ENCODE peak calls at places on chromosomes 7 and 10, in seven cellular contexts. One of them, this sample, is unnamed.

GRCh38 chr7:54827719-54828118 is 68.7 kb upstream of the SEC61G start:
- DNase-seq in IMR-90: no peak
- DNase-seq in K562: no peak
- DNase-seq in HepG2: no peak
- DNase-seq in H1: no peak
- DNase-seq in A549: no peak
- DNase-seq in GM12878: no peak
- DNase-seq in this sample: no peak

GRCh38 chr7:12731214-12731656 is 43.8 kb downstream of the ARL4A start:
- DNase-seq in HepG2: no peak
- DNase-seq in IMR-90: peak; percentile 36
- DNase-seq in GM12878: no peak
- DNase-seq in A549: no peak
- DNase-seq in K562: no peak
- DNase-seq in H1: peak; percentile 17
- DNase-seq in this sample: no peak

GRCh38 chr10:25028711-25029110 is 12.3 kb downstream of the THNSL1 start:
- DNase-seq in GM12878: no peak
- DNase-seq in HepG2: no peak
- DNase-seq in H1: no peak
- DNase-seq in IMR-90: peak; percentile 32
- DNase-seq in A549: no peak
- DNase-seq in K562: no peak
- DNase-seq in this sample: no peak

GRCh38 chr7:42143605-42144252 is 93.3 kb downstream of the GLI3 start:
- DNase-seq in HepG2: no peak
- DNase-seq in GM12878: no peak
- DNase-seq in K562: no peak
- DNase-seq in IMR-90: peak; percentile 38
- DNase-seq in A549: no peak
- DNase-seq in H1: no peak
- DNase-seq in this sample: no peak

GRCh38 chr7:13991791-13992620 is 2.5 kb upstream of the ETV1 start:
- DNase-seq in A549: no peak
- DNase-seq in K562: peak; percentile 19
- DNase-seq in IMR-90: no peak
- DNase-seq in GM12878: no peak
- DNase-seq in HepG2: no peak
- DNase-seq in H1: no peak
- DNase-seq in this sample: no peak

GRCh38 chr7:34825221-34825620 is 167.2 kb downstream of the NPSR1 start:
- DNase-seq in K562: no peak
- DNase-seq in H1: no peak
- DNase-seq in HepG2: no peak
- DNase-seq in A549: no peak
- DNase-seq in GM12878: no peak
- DNase-seq in IMR-90: no peak
- DNase-seq in this sample: no peak

GRCh38 chr10:81108516-81109199 is 571.0 kb downstream of the SH2D4B start:
- DNase-seq in HepG2: no peak
- DNase-seq in K562: no peak
- DNase-seq in GM12878: peak; percentile 46
- DNase-seq in H1: no peak
- DNase-seq in IMR-90: peak; percentile 3
- DNase-seq in A549: no peak
- DNase-seq in this sample: no peak

GRCh38 chr7:30465342-30466170 is 13.0 kb downstream of the NOD1 start:
- DNase-seq in HepG2: no peak
- DNase-seq in K562: no peak
- DNase-seq in GM12878: no peak
- DNase-seq in IMR-90: peak; percentile 48
- DNase-seq in A549: no peak
- DNase-seq in H1: no peak
- DNase-seq in this sample: no peak

DNA sequence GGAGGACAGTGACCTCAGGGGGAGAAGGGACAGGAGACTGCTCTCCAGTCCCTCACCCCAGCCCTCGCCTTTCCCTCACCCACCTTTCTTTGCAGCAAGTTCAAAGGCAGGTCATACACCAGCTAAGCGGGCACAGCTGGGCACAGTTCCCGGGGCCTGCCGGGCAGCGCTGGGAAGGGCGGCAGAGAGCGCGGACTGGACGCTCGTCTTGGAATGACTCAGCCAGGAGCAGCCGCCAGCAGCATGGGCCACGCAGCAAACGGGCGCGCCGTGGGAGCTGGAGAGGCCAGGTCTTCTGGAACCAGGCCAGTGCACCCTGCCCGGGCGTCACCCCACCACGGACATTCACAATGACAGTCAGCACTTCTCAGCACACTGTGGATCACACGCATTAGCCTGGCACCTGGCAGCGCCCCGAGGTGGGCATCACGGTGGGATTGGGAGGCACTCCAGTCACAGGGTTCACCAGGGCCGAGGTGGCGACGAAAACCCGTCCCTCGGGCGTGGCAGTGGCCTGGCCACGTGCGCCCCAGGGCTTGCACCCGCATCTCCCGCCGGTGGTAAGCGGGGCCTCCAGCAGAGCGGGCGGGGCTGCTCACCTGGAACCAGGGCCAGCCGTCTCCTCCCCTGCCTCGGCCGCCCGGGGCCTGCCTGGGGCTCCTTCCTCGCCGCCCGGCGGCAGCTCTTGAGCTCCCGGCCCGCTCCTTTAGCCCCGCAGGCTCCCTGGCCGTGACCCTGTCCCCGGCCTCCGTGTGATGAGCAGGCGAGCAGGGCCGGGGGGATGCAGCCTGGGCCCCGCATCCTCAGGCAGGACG is 29.0 kb upstream of the WDFY4 start:
- DNase-seq in HepG2: no peak
- DNase-seq in H1: no peak
- DNase-seq in K562: peak; percentile 59
- DNase-seq in A549: peak; percentile 33
- DNase-seq in GM12878: no peak
- DNase-seq in IMR-90: peak; percentile 42
- DNase-seq in this sample: peak; percentile 71
- TF ChIP-seq RFX5 in HepG2: no peak
- TF ChIP-seq RFX5 in H1: no peak
- TF ChIP-seq RFX5 in K562: no peak
- TF ChIP-seq RFX5 in A549: no peak
- TF ChIP-seq RFX5 in GM12878: no peak
- TF ChIP-seq RFX5 in IMR-90: no peak
- TF ChIP-seq RFX5 in this sample: no peak

DNA sequence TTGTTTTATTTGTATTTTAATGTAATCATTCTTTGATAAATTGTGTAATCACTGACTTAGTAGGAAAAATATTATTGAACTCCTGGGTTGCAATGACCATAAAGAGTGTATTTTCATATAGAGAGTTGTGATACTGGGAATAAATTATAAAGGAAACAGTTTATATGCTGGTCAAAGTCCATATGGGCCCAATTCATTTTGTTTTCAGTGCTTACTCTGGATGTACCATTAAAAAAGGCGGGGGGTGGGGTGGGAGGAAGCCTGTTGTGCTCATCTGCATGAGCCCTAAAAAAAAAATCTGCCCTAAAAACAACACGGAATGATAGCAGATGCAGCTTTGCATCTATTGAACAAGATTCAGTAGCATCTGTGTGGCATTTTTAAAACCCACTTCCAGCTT is 114.2 kb downstream of the BTRC start:
- DNase-seq in K562: no peak
- DNase-seq in A549: no peak
- DNase-seq in HepG2: no peak
- DNase-seq in GM12878: no peak
- DNase-seq in H1: no peak
- DNase-seq in IMR-90: no peak
- DNase-seq in this sample: no peak
- TF ChIP-seq RFX5 in K562: no peak
- TF ChIP-seq RFX5 in A549: no peak
- TF ChIP-seq RFX5 in HepG2: no peak
- TF ChIP-seq RFX5 in GM12878: no peak
- TF ChIP-seq RFX5 in H1: no peak
- TF ChIP-seq RFX5 in IMR-90: no peak
- TF ChIP-seq RFX5 in this sample: no peak

GRCh38 chr10:103227416-103227815 is 18.3 kb upstream of the RPEL1 start:
- DNase-seq in HepG2: no peak
- DNase-seq in K562: no peak
- DNase-seq in IMR-90: peak; percentile 29
- DNase-seq in A549: no peak
- DNase-seq in GM12878: no peak
- DNase-seq in H1: no peak
- DNase-seq in this sample: no peak

GRCh38 chr10:103226011-103226410 is 19.7 kb upstream of the RPEL1 start:
- DNase-seq in K562: no peak
- DNase-seq in A549: no peak
- DNase-seq in H1: no peak
- DNase-seq in HepG2: no peak
- DNase-seq in GM12878: no peak
- DNase-seq in IMR-90: no peak
- DNase-seq in this sample: no peak

GRCh38 chr10:103235775-103236174 is 9.9 kb upstream of the RPEL1 start:
- DNase-seq in IMR-90: no peak
- DNase-seq in GM12878: no peak
- DNase-seq in HepG2: no peak
- DNase-seq in A549: no peak
- DNase-seq in H1: no peak
- DNase-seq in K562: no peak
- DNase-seq in this sample: no peak

GRCh38 chr10:103232772-103233488 is 12.8 kb upstream of the RPEL1 start:
- DNase-seq in IMR-90: peak; percentile 83
- DNase-seq in K562: no peak
- DNase-seq in HepG2: peak; percentile 88
- DNase-seq in A549: no peak
- DNase-seq in GM12878: no peak
- DNase-seq in H1: no peak
- DNase-seq in this sample: no peak

GRCh38 chr10:103231047-103231551 is 14.6 kb upstream of the RPEL1 start:
- DNase-seq in H1: peak; percentile 85
- DNase-seq in GM12878: no peak
- DNase-seq in A549: peak; percentile 57
- DNase-seq in IMR-90: peak; percentile 97
- DNase-seq in HepG2: peak; percentile 95
- DNase-seq in K562: no peak
- DNase-seq in this sample: no peak
- TF ChIP-seq RFX5 in H1: no peak
- TF ChIP-seq RFX5 in GM12878: no peak
- TF ChIP-seq RFX5 in A549: no peak
- TF ChIP-seq RFX5 in IMR-90: no peak
- TF ChIP-seq RFX5 in HepG2: no peak
- TF ChIP-seq RFX5 in K562: no peak
- TF ChIP-seq RFX5 in this sample: no peak

GRCh38 chr7:132457658-132458057 is 118.6 kb downstream of the PLXNA4 start:
- DNase-seq in HepG2: no peak
- DNase-seq in A549: no peak
- DNase-seq in H1: no peak
- DNase-seq in GM12878: no peak
- DNase-seq in IMR-90: no peak
- DNase-seq in K562: no peak
- DNase-seq in this sample: no peak

GRCh38 chr7:132455306-132455705 is 121.0 kb downstream of the PLXNA4 start:
- DNase-seq in GM12878: no peak
- DNase-seq in H1: no peak
- DNase-seq in A549: no peak
- DNase-seq in K562: no peak
- DNase-seq in IMR-90: no peak
- DNase-seq in HepG2: no peak
- DNase-seq in this sample: no peak

GRCh38 chr7:132458685-132459084 is 117.6 kb downstream of the PLXNA4 start:
- DNase-seq in K562: no peak
- DNase-seq in HepG2: no peak
- DNase-seq in GM12878: no peak
- DNase-seq in A549: no peak
- DNase-seq in IMR-90: no peak
- DNase-seq in H1: no peak
- DNase-seq in this sample: no peak

GRCh38 chr7:132453825-132454224 is 122.4 kb downstream of the PLXNA4 start:
- DNase-seq in K562: no peak
- DNase-seq in IMR-90: no peak
- DNase-seq in H1: no peak
- DNase-seq in HepG2: no peak
- DNase-seq in A549: no peak
- DNase-seq in GM12878: no peak
- DNase-seq in this sample: no peak

DNA sequence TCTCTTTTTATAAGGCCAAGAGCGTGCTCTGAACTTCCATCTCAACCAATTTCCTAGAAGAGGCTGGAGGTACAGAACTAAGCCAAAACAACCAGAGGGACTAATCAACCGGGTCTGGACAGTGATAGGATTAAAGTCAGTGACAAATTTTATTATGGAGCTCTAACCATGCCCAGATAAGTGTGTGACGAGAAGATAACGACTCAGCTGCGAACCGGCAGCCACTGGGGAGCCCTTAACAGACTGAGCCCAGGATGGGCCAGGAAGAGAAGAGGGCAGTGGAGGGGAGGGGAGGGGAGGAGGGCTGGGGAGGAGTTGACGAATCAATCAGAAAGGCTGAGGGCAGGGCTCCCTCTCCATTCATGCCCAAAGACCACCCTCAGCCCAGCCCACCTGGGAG is 119.9 kb downstream of the PLXNA4 start:
- DNase-seq in K562: no peak
- DNase-seq in H1: no peak
- DNase-seq in GM12878: no peak
- DNase-seq in HepG2: no peak
- DNase-seq in A549: no peak
- DNase-seq in IMR-90: no peak
- DNase-seq in this sample: peak; percentile 82
- TF ChIP-seq RFX5 in K562: no peak
- TF ChIP-seq RFX5 in H1: no peak
- TF ChIP-seq RFX5 in GM12878: no peak
- TF ChIP-seq RFX5 in HepG2: no peak
- TF ChIP-seq RFX5 in A549: no peak
- TF ChIP-seq RFX5 in IMR-90: no peak
- TF ChIP-seq RFX5 in this sample: no peak

DNA sequence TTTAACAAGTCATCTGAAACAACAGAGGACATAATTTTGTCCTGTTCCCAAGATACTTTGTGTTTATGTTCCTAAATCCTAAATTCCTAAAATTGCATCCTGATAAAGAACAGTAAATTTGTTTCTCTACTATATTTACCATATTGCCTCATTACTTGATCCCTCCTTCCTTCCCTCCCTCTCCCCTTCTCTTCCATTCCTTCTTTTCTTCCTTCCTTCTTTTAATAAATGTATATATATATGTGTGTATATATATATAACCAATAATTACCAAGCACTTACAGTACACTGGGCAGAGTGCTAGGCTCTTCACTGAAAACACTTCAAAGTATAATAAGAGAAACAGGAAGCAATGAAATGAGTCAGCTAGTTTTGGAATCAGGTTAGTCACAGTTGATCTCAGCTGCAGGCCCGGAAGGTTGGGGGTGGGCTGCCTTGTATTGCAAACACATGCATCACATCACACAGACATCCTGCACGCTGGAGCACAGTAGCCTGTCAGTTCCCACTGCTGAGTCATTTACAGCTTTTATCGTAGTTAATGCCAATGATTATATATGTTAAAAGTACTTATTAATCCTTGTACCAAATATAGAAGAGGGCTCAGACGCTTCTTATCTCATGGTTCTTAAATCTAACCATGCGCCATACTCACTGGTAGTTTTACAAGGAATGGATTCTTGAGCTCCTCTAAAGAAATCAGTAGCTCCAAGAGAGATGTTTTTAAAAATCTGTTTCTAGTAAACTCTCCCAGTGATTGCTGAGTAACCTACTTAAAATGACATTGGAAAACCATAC is 551.7 kb downstream of the GRM8 start:
- DNase-seq in HepG2: peak; percentile 41
- DNase-seq in H1: peak; percentile 43
- DNase-seq in K562: peak; percentile 79
- DNase-seq in IMR-90: peak; percentile 78
- DNase-seq in A549: peak; percentile 18
- DNase-seq in GM12878: peak; percentile 98
- DNase-seq in this sample: peak; percentile 66
- TF ChIP-seq RFX5 in HepG2: no peak
- TF ChIP-seq RFX5 in H1: no peak
- TF ChIP-seq RFX5 in K562: no peak
- TF ChIP-seq RFX5 in IMR-90: no peak
- TF ChIP-seq RFX5 in A549: no peak
- TF ChIP-seq RFX5 in GM12878: no peak
- TF ChIP-seq RFX5 in this sample: no peak